ENCODE peak calls at places on chromosomes 4 and X, in five cellular contexts. O is left lung, K is thyroid gland, A is PC-3, H is transverse colon. W is an unnamed sample.

GRCh38 chrX:11296051-11296450 is 2.8 kb downstream of the AMELX start:
- DNase-seq in K (no peak), O (no peak), H (no peak), A (no peak), W (no peak)

GRCh38 chr4:106494066-106494465 is 125.5 kb upstream of the GIMD1 start:
- DNase-seq in A (peak; percentile 11), H (no peak), K (no peak), O (no peak), W (no peak)

GRCh38 chrX:1336331-1337143 is at the start of gene IL3RA:
- DNase-seq in A (no peak), O (peak; percentile 79), K (no peak), H (peak; percentile 57), W (no peak)

GRCh38 chr4:142347241-142347640 is 498.9 kb downstream of the INPP4B start:
- DNase-seq in A (peak; percentile 77), O (no peak), H (no peak), K (no peak), W (no peak)

GRCh38 chr4:5524900-5525299 is 183.5 kb downstream of the EVC2 start:
- DNase-seq in K (no peak), A (no peak), H (no peak), O (no peak), W (peak; percentile 58)

GRCh38 chr4:37243722-37244582 is 591 bp upstream of the NWD2 start:
- DNase-seq in H (peak; percentile 12), K (peak; percentile 13), A (no peak), O (peak; percentile 62), W (no peak)

GRCh38 chr4:5027366-5027765 is 8.1 kb upstream of the CYTL1 start:
- DNase-seq in O (no peak), H (no peak), K (no peak), A (no peak), W (no peak)

GRCh38 chr4:112145326-112145819 is at the start of gene FAM241A:
- DNase-seq in A (peak; percentile 75), H (peak; percentile 89), O (peak; percentile 96), K (peak; percentile 86), W (peak; percentile 86)

GRCh38 chr4:110231869-110232268 is 33.5 kb upstream of the ELOVL6 start:
- DNase-seq in A (peak; percentile 81), H (no peak), O (no peak), K (no peak), W (no peak)

GRCh38 chr4:140116442-140117104 is 37.4 kb downstream of the MAML3 start:
- DNase-seq in K (no peak), A (peak; percentile 70), H (no peak), O (no peak), W (no peak)

GRCh38 chrX:320126-320783 is 1.7 kb upstream of the GTPBP6 start:
- DNase-seq in A (peak; percentile 19), K (peak; percentile 17), H (peak; percentile 26), O (peak; percentile 80), W (peak; percentile 53)

GRCh38 chr4:31370866-31371465 is 650.8 kb downstream of the PCDH7 start:
- DNase-seq in A (peak; percentile 75), K (no peak), O (no peak), H (no peak), W (no peak)

GRCh38 chr4:86935499-86935832 is 655 bp downstream of the AFF1 start:
- DNase-seq in K (peak; percentile 47), H (no peak), O (no peak), A (no peak), W (no peak)

GRCh38 chrX:40095588-40096394 is 2.0 kb downstream of the BCOR start:
- DNase-seq in H (no peak), A (peak; percentile 27), O (peak; percentile 86), K (peak; percentile 32), W (peak; percentile 39)

GRCh38 chrX:38342853-38343778 is 9.3 kb upstream of the OTC start:
- DNase-seq in O (no peak), K (no peak), A (no peak), H (peak; percentile 14), W (peak; percentile 3)

GRCh38 chrX:86137071-86137470 is 11.2 kb upstream of the DACH2 start:
- DNase-seq in K (no peak), O (no peak), H (no peak), A (peak; percentile 5), W (no peak)

GRCh38 chrX:86133761-86134160 is 14.5 kb upstream of the DACH2 start:
- DNase-seq in O (no peak), A (no peak), H (no peak), K (no peak), W (no peak)
- TF ChIP-seq CTCF in O (peak; percentile 59), A (peak; percentile 58), H (no peak), K (no peak), W (peak; percentile 46)

GRCh38 chr4:163332526-163333405 is at the start of gene NPY1R:
- DNase-seq in A (peak; percentile 70), O (peak; percentile 80), K (peak; percentile 67), H (peak; percentile 75), W (peak; percentile 80)
- H3K27ac ChIP-seq in A (no peak within 1 kb of the TSS), O (no peak within 1 kb of the TSS), K (peak within 1 kb of the TSS; percentile 40), H (no peak within 1 kb of the TSS), W (peak within 1 kb of the TSS; percentile 69)

GRCh38 chrX:137430301-137430700 is 135.6 kb upstream of the ZIC3 start:
- DNase-seq in K (no peak), A (no peak), H (no peak), O (no peak), W (no peak)

GRCh38 chrX:137430984-137431475 is 134.9 kb upstream of the ZIC3 start:
- DNase-seq in O (no peak), K (no peak), A (no peak), H (no peak), W (no peak)

GRCh38 chrX:137428777-137429564 is 137.0 kb upstream of the ZIC3 start:
- DNase-seq in H (no peak), O (no peak), A (no peak), K (no peak), W (no peak)

GRCh38 chrX:137431693-137432488 is 134.0 kb upstream of the ZIC3 start:
- DNase-seq in O (no peak), K (no peak), H (no peak), A (no peak), W (no peak)

DNA sequence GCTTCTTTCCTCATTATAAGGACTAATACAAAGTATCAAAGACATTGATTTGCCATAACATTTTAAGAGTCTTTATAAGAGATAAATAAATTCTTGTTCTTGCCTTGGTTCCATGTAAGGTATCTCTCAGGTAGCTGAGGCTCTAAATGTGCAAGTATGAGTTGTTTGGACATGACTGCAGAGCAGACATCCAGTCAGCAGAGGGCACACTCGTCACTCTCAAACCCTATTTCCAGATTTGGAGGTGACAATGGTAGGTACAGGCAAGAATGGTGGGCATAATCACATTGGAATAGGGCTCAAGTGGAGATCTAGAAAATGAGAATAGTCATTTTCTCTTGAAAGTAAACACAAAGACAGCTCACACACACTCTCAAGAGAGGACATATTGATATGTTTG is 133.3 kb upstream of the ZIC3 start:
- DNase-seq in A (peak; percentile 41), K (no peak), O (no peak), H (no peak), W (no peak)
- TF ChIP-seq CTCF in A (peak; percentile 64), K (no peak), O (peak; percentile 12), H (no peak), W (no peak)

DNA sequence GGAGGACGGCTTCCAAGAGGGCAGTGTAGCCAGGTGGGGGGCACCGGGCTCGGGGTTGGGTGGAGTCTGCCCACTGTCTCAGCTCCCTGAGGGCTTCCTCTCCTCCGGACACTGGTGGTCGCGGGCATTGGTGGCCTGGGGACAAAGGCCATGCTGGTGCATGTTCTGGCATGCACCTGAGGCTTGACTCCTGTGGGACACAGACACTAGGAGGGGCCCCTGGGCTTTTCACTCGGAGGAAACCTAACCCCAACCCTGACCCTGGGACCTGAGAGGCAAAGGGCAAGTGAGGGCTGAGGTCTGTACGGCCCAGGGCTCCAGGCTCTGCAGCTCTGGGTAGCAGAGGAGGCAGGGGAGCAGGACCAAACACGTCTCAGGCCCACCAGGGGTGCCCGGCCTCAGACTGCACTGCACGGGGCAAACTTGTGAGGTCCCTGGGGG is 22.3 kb upstream of the FGFR3 start:
- DNase-seq in O (no peak), H (no peak), K (no peak), A (no peak), W (no peak)
- H3K27ac ChIP-seq in O (no peak overlapping the region), H (no peak overlapping the region), K (no peak overlapping the region), A (no peak overlapping the region), W (peak overlapping the region; percentile 93)

GRCh38 chr4:10753856-10754384 is 69.4 kb upstream of the CLNK start:
- DNase-seq in O (no peak), H (no peak), K (no peak), A (no peak), W (no peak)

GRCh38 chr4:10750714-10751113 is 66.1 kb upstream of the CLNK start:
- DNase-seq in H (no peak), K (no peak), A (no peak), O (no peak), W (no peak)

GRCh38 chr4:10753326-10753725 is 68.8 kb upstream of the CLNK start:
- DNase-seq in K (no peak), H (no peak), O (no peak), A (no peak), W (no peak)
- TF ChIP-seq CTCF in K (no peak), H (no peak), O (no peak), A (no peak), W (no peak)

DNA sequence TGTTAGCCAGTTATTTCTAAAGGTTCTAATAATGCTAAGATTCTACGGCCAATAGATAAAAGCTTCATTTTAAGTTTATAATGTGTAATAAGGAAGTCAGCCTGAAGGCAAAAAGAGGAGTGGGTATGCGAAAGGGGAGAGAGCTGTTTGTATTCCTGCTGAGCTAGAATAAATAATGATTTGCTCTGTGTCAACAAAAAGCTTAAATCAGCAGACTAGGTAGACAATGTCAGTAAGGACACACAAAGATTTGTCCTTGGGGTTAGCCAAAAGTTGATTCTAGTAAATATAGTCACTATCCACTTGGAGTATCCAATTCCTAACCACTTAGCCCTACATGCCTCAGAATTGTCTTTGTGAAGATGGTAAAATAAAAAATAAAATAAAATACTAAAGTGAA is 90.3 kb upstream of the GRIA3 start:
- DNase-seq in A (no peak), H (no peak), O (no peak), K (no peak), W (no peak)
- H3K27ac ChIP-seq in A (no peak overlapping the region), H (no peak overlapping the region), O (no peak overlapping the region), K (no peak overlapping the region), W (no peak overlapping the region)

W was measured in body of pancreas.